ENCODE peak calls at places on chromosome 16, in six cellular contexts. T, G, D, C, V and W are unnamed samples.

GRCh38 chr16:77335652-77336234 is 99.1 kb downstream of the ADAMTS18 start:
- DNase-seq in D (no peak), C (no peak), T (no peak), G (no peak), V (peak), W (no peak)

GRCh38 chr16:81796585-81797346 is 17.7 kb downstream of the PLCG2 start:
- DNase-seq in G (no peak), D (no peak), T (no peak), C (no peak), V (no peak), W (no peak)

GRCh38 chr16:8832383-8833100 is 34.9 kb downstream of the PMM2 start:
- DNase-seq in C (no peak), V (no peak), G (no peak), D (no peak), T (no peak), W (no peak)

GRCh38 chr16:85649978-85650863 is 37.1 kb downstream of the GSE1 start:
- DNase-seq in G (no peak), D (no peak), V (no peak), C (no peak), T (no peak), W (no peak)

GRCh38 chr16:88366032-88366703 is 16.6 kb upstream of the ZNF469 start:
- DNase-seq in V (no peak), C (no peak), D (no peak), G (no peak), T (no peak), W (no peak)

GRCh38 chr16:58086381-58087208 is 42.6 kb downstream of the CFAP20 start:
- DNase-seq in G (no peak), C (no peak), D (peak), T (no peak), V (no peak), W (no peak)

GRCh38 chr16:50067290-50067853 is 1.6 kb downstream of the HEATR3 start:
- DNase-seq in V (peak), G (peak), C (peak), T (peak), D (no peak), W (peak)

GRCh38 chr16:68369168-68369567 is 58.3 kb downstream of the PRMT7 start:
- DNase-seq in V (no peak), G (no peak), T (no peak), C (no peak), D (no peak), W (no peak)

GRCh38 chr16:49282690-49283375 is 1.2 kb upstream of the CBLN1 start:
- DNase-seq in G (no peak), T (no peak), D (no peak), C (peak), V (no peak), W (no peak)

GRCh38 chr16:88479795-88480760 is 27.0 kb downstream of the ZFPM1 start:
- DNase-seq in G (no peak), D (no peak), C (no peak), V (no peak), T (peak), W (no peak)

GRCh38 chr16:79618712-79619050 is 18.1 kb upstream of the MAF start:
- DNase-seq in G (no peak), T (peak), V (no peak), C (no peak), D (no peak), W (no peak)

GRCh38 chr16:2924901-2925820 is 13.4 kb downstream of the FLYWCH1 start:
- DNase-seq in V (no peak), D (no peak), C (no peak), G (no peak), T (no peak), W (no peak)